ENCODE peak calls at places on chromosomes 2 and 18, in six cellular contexts. One of them, this sample, is unnamed. For H4K20me1 and H3K9me3, the result is how much of the 10 kb centered on the place peaks cover.

GRCh38 chr2:191020742-191021381 is 6.9 kb upstream of the STAT1 start:
- DNase-seq in endothelial cell of umbilical vein: no peak
- DNase-seq in fibroblast of lung: peak
- DNase-seq in H1: no peak
- DNase-seq in astrocyte: peak
- DNase-seq in H9: no peak
- DNase-seq in this sample: no peak

GRCh38 chr18:48988508-48989303 is 37.9 kb upstream of the SMAD7 start:
- DNase-seq in endothelial cell of umbilical vein: no peak
- DNase-seq in fibroblast of lung: no peak
- DNase-seq in H1: no peak
- DNase-seq in astrocyte: no peak
- DNase-seq in H9: no peak
- DNase-seq in this sample: no peak

GRCh38 chr2:85911836-85912692 is 23.3 kb upstream of the ST3GAL5 start:
- DNase-seq in endothelial cell of umbilical vein: no peak
- DNase-seq in fibroblast of lung: peak
- DNase-seq in H1: no peak
- DNase-seq in astrocyte: peak
- DNase-seq in H9: no peak
- DNase-seq in this sample: no peak

GRCh38 chr2:145230546-145230945 is 710.6 kb upstream of the ZEB2 start:
- DNase-seq in endothelial cell of umbilical vein: no peak
- DNase-seq in fibroblast of lung: peak
- DNase-seq in H1: no peak
- DNase-seq in astrocyte: peak
- DNase-seq in H9: no peak
- DNase-seq in this sample: no peak

GRCh38 chr18:79383388-79384056 is 12.2 kb upstream of the NFATC1 start:
- DNase-seq in endothelial cell of umbilical vein: no peak
- DNase-seq in fibroblast of lung: no peak
- DNase-seq in H1: no peak
- DNase-seq in astrocyte: no peak
- DNase-seq in H9: peak
- DNase-seq in this sample: no peak

GRCh38 chr2:196248467-196249104 is 77.2 kb upstream of the STK17B start:
- DNase-seq in endothelial cell of umbilical vein: no peak
- DNase-seq in fibroblast of lung: no peak
- DNase-seq in H1: no peak
- DNase-seq in astrocyte: no peak
- DNase-seq in H9: no peak
- DNase-seq in this sample: no peak

GRCh38 chr2:1493361-1494126 is 80.3 kb downstream of the TPO start:
- DNase-seq in endothelial cell of umbilical vein: no peak
- DNase-seq in fibroblast of lung: no peak
- DNase-seq in H1: no peak
- DNase-seq in astrocyte: no peak
- DNase-seq in H9: no peak
- DNase-seq in this sample: no peak

GRCh38 chr2:171923206-171923605 is 945 bp downstream of the HAT1 start:
- DNase-seq in endothelial cell of umbilical vein: peak
- DNase-seq in fibroblast of lung: peak
- DNase-seq in H1: no peak
- DNase-seq in astrocyte: peak
- DNase-seq in H9: no peak
- DNase-seq in this sample: peak

GRCh38 chr2:207338220-207338607 is 172.5 kb upstream of the KLF7 start:
- DNase-seq in endothelial cell of umbilical vein: no peak
- DNase-seq in fibroblast of lung: no peak
- DNase-seq in H1: no peak
- DNase-seq in astrocyte: no peak
- DNase-seq in H9: no peak
- DNase-seq in this sample: no peak

GRCh38 chr2:240247241-240247867 is 106.9 kb upstream of the OTOS start:
- DNase-seq in endothelial cell of umbilical vein: no peak
- DNase-seq in fibroblast of lung: no peak
- DNase-seq in H1: no peak
- DNase-seq in astrocyte: no peak
- DNase-seq in H9: no peak
- DNase-seq in this sample: no peak

GRCh38 chr2:224982226-224982625 is 60.0 kb downstream of the DOCK10 start:
- DNase-seq in endothelial cell of umbilical vein: no peak
- DNase-seq in fibroblast of lung: peak
- DNase-seq in H1: no peak
- DNase-seq in astrocyte: peak
- DNase-seq in H9: no peak
- DNase-seq in this sample: no peak

GRCh38 chr2:8821276-8822217 is 15.9 kb downstream of the KIDINS220 start:
- DNase-seq in endothelial cell of umbilical vein: no peak
- DNase-seq in fibroblast of lung: peak
- DNase-seq in H1: no peak
- DNase-seq in astrocyte: peak
- DNase-seq in H9: no peak
- DNase-seq in this sample: no peak

GRCh38 chr2:220394433-220394832 is 767.0 kb downstream of the SLC4A3 start:
- DNase-seq in endothelial cell of umbilical vein: no peak
- DNase-seq in fibroblast of lung: peak
- DNase-seq in H1: no peak
- DNase-seq in astrocyte: peak
- DNase-seq in H9: no peak
- DNase-seq in this sample: no peak

GRCh38 chr2:64995041-64995440 is 5.8 kb downstream of the SLC1A4 start:
- DNase-seq in endothelial cell of umbilical vein: no peak
- DNase-seq in fibroblast of lung: no peak
- DNase-seq in H1: no peak
- DNase-seq in astrocyte: no peak
- DNase-seq in H9: no peak
- DNase-seq in this sample: no peak
- H4K20me1 ChIP-seq in endothelial cell of umbilical vein: under half
- H4K20me1 ChIP-seq in fibroblast of lung: under half
- H4K20me1 ChIP-seq in H1: under half
- H4K20me1 ChIP-seq in astrocyte: under half
- H4K20me1 ChIP-seq in H9: under half
- H4K20me1 ChIP-seq in this sample: under half

GRCh38 chr18:14106906-14107305 is 25.3 kb downstream of the ZNF519 start:
- DNase-seq in endothelial cell of umbilical vein: no peak
- DNase-seq in fibroblast of lung: no peak
- DNase-seq in H1: no peak
- DNase-seq in astrocyte: no peak
- DNase-seq in H9: no peak
- DNase-seq in this sample: no peak
- H3K9me3 ChIP-seq in endothelial cell of umbilical vein: under half
- H3K9me3 ChIP-seq in fibroblast of lung: under half
- H3K9me3 ChIP-seq in H1: under half
- H3K9me3 ChIP-seq in astrocyte: under half
- H3K9me3 ChIP-seq in H9: under half
- H3K9me3 ChIP-seq in this sample: under half

DNA sequence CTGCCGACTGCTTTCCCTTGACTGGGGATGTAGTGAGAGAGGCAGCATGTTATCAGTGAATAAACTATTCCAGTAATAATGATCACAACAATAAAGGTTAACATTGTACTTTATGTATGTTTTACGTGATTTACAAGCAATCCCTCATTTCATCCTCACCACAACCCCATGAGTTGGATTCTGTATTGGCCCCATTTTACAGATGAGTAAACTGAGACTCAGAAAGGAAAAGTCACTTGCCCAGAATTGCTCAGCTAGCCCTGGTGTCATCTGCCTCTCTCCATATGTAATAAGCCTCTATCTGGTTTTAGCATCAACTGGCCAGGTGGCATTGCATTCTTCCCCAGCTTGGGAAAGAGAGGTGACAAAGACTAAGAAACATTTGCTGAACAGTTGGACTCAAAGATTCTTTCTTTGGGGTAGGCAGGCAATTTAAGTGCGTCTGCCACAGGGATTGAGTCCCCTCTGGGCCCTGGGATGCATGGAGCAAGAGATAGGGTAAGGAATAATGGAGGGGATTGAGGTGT is 2.2 kb downstream of the CXCR2 start:
- DNase-seq in endothelial cell of umbilical vein: no peak
- DNase-seq in fibroblast of lung: no peak
- DNase-seq in H1: no peak
- DNase-seq in astrocyte: no peak
- DNase-seq in H9: no peak
- DNase-seq in this sample: no peak
- H3K4me2 ChIP-seq in endothelial cell of umbilical vein: no peak
- H3K4me2 ChIP-seq in fibroblast of lung: no peak
- H3K4me2 ChIP-seq in H1: no peak
- H3K4me2 ChIP-seq in astrocyte: no peak
- H3K4me2 ChIP-seq in H9: no peak
- H3K4me2 ChIP-seq in this sample: no peak

DNA sequence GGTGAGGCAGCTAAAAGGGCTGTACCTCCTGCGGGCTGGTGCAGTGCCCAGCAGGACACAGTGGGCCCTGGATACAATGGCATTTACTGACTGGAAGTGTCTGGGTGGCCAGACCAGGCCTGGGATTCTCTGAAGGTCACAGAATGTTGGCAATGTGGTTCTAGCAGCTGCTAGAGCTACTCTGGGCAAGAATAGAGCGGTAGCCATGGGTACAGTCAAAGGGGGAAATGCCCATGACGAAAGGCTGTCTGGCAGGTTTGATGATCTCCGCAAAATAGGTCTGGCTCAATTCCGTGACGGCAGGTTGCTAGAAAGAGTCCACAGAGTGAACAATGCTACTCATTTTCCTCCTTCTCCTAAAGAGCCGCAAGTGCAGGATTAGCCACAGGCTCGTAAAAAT is 241.8 kb downstream of the AFF3 start:
- DNase-seq in endothelial cell of umbilical vein: no peak
- DNase-seq in fibroblast of lung: no peak
- DNase-seq in H1: no peak
- DNase-seq in astrocyte: no peak
- DNase-seq in H9: no peak
- DNase-seq in this sample: no peak
- H4K20me1 ChIP-seq in endothelial cell of umbilical vein: under half
- H4K20me1 ChIP-seq in fibroblast of lung: under half
- H4K20me1 ChIP-seq in H1: under half
- H4K20me1 ChIP-seq in astrocyte: under half
- H4K20me1 ChIP-seq in H9: under half
- H4K20me1 ChIP-seq in this sample: under half

GRCh38 chr2:95174031-95174430 is 8.4 kb downstream of the ZNF2 start:
- DNase-seq in endothelial cell of umbilical vein: no peak
- DNase-seq in fibroblast of lung: no peak
- DNase-seq in H1: no peak
- DNase-seq in astrocyte: no peak
- DNase-seq in H9: no peak
- DNase-seq in this sample: no peak
- H3K9me3 ChIP-seq in endothelial cell of umbilical vein: under half
- H3K9me3 ChIP-seq in fibroblast of lung: under half
- H3K9me3 ChIP-seq in H1: under half
- H3K9me3 ChIP-seq in astrocyte: under half
- H3K9me3 ChIP-seq in H9: under half
- H3K9me3 ChIP-seq in this sample: under half

DNA sequence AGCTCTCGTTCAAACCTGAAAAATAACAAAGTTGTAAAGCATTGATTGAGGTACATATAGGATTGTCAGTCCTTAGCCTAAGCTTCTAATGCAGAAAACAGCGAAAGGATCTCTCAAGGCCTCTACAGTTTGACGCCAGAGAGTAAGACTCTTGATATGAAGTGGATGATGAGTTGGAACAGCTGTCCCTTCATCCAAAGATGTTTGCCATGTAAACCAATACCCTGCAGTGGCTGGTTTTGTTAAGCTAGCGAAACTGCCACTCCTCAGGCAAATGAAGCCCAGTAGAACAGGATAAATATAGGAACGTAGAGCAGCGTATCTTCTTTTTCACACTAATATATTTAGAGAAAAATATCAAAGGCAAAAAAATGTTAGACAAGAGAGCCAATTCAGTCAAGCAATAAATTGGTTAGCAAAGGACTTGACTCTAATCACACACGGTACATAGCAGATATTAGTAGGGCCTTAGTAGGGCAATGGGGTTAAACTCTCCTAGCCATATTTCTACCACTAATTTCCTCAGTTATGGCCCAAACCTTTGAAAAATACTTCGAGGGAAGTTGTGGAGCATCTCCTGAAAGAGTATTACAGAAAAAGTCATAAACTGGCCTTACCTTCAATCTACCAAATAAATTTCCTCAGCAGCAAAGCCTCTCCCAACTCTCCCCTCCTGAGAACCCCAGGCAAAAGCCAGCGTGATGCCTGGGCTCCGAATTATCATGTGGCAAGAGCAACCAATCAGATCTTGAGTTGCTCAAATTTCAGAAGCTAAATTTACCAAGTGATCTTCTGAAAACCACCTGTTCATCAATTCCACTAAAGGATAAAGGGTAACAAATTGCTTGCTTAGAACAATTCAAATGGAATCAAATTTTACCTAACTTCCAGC is at the start of gene NEB:
- DNase-seq in endothelial cell of umbilical vein: no peak
- DNase-seq in fibroblast of lung: no peak
- DNase-seq in H1: no peak
- DNase-seq in astrocyte: no peak
- DNase-seq in H9: no peak
- DNase-seq in this sample: no peak
- H3K4me2 ChIP-seq in endothelial cell of umbilical vein: no peak
- H3K4me2 ChIP-seq in fibroblast of lung: no peak
- H3K4me2 ChIP-seq in H1: peak
- H3K4me2 ChIP-seq in astrocyte: no peak
- H3K4me2 ChIP-seq in H9: no peak
- H3K4me2 ChIP-seq in this sample: no peak

GRCh38 chr18:44638811-44639210 is 41.9 kb upstream of the SETBP1 start:
- DNase-seq in endothelial cell of umbilical vein: no peak
- DNase-seq in fibroblast of lung: peak
- DNase-seq in H1: no peak
- DNase-seq in astrocyte: no peak
- DNase-seq in H9: no peak
- DNase-seq in this sample: no peak
- H4K20me1 ChIP-seq in endothelial cell of umbilical vein: under half
- H4K20me1 ChIP-seq in fibroblast of lung: under half
- H4K20me1 ChIP-seq in H1: under half
- H4K20me1 ChIP-seq in astrocyte: under half
- H4K20me1 ChIP-seq in H9: under half
- H4K20me1 ChIP-seq in this sample: under half

GRCh38 chr18:35334821-35335220 is 9.4 kb downstream of the ZNF24 start:
- DNase-seq in endothelial cell of umbilical vein: no peak
- DNase-seq in fibroblast of lung: peak
- DNase-seq in H1: no peak
- DNase-seq in astrocyte: peak
- DNase-seq in H9: no peak
- DNase-seq in this sample: no peak
- H3K9me3 ChIP-seq in endothelial cell of umbilical vein: under half
- H3K9me3 ChIP-seq in fibroblast of lung: under half
- H3K9me3 ChIP-seq in H1: under half
- H3K9me3 ChIP-seq in astrocyte: under half
- H3K9me3 ChIP-seq in H9: under half
- H3K9me3 ChIP-seq in this sample: under half

GRCh38 chr2:54208364-54209240 is 47.4 kb downstream of the TSPYL6 start:
- DNase-seq in endothelial cell of umbilical vein: peak
- DNase-seq in fibroblast of lung: peak
- DNase-seq in H1: no peak
- DNase-seq in astrocyte: peak
- DNase-seq in H9: no peak
- DNase-seq in this sample: no peak
- H3K4me2 ChIP-seq in endothelial cell of umbilical vein: no peak
- H3K4me2 ChIP-seq in fibroblast of lung: peak
- H3K4me2 ChIP-seq in H1: no peak
- H3K4me2 ChIP-seq in astrocyte: peak
- H3K4me2 ChIP-seq in H9: no peak
- H3K4me2 ChIP-seq in this sample: no peak

GRCh38 chr18:8627107-8627472 is 17.9 kb downstream of the RAB12 start:
- DNase-seq in endothelial cell of umbilical vein: no peak
- DNase-seq in fibroblast of lung: no peak
- DNase-seq in H1: no peak
- DNase-seq in astrocyte: no peak
- DNase-seq in H9: no peak
- DNase-seq in this sample: no peak
- H4K20me1 ChIP-seq in endothelial cell of umbilical vein: under half
- H4K20me1 ChIP-seq in fibroblast of lung: under half
- H4K20me1 ChIP-seq in H1: under half
- H4K20me1 ChIP-seq in astrocyte: half or more
- H4K20me1 ChIP-seq in H9: under half
- H4K20me1 ChIP-seq in this sample: half or more

This sample was measured in PC-9.